ENCODE peak calls at places on chromosomes 2 and 18, in five cellular contexts. One of them, this sample, is unnamed.

GRCh38 chr2:9474361-9475117 is at the start of gene IAH1:
- DNase-seq in effector memory CD8-positive, alpha-beta T cell: peak
- DNase-seq in stimulated activated CD4-positive, alpha-beta T cell treated with anti-CD3 and anti-CD28 coated beads, Interleukin-4, amount 100 ng/mL, for 4 hours: peak
- DNase-seq in activated CD4-positive, alpha-beta T cell treated with anti-CD3 and anti-CD28 coated beads, Interleukin-2, amount 50 U/mL, for 4 hours: peak
- DNase-seq in RWPE1: peak
- DNase-seq in this sample: peak

GRCh38 chr2:127592761-127593227 is 53.2 kb upstream of the GPR17 start:
- DNase-seq in stimulated activated CD4-positive, alpha-beta T cell treated with anti-CD3 and anti-CD28 coated beads, Interleukin-4, amount 100 ng/mL, for 4 hours: no peak
- DNase-seq in activated CD4-positive, alpha-beta T cell treated with anti-CD3 and anti-CD28 coated beads, Interleukin-2, amount 50 U/mL, for 4 hours: no peak
- DNase-seq in effector memory CD8-positive, alpha-beta T cell: no peak
- DNase-seq in RWPE1: no peak
- DNase-seq in this sample: no peak

GRCh38 chr2:152613235-152613634 is 104.0 kb downstream of the PRPF40A start:
- DNase-seq in RWPE1: no peak
- DNase-seq in stimulated activated CD4-positive, alpha-beta T cell treated with anti-CD3 and anti-CD28 coated beads, Interleukin-4, amount 100 ng/mL, for 4 hours: no peak
- DNase-seq in activated CD4-positive, alpha-beta T cell treated with anti-CD3 and anti-CD28 coated beads, Interleukin-2, amount 50 U/mL, for 4 hours: no peak
- DNase-seq in effector memory CD8-positive, alpha-beta T cell: no peak
- DNase-seq in this sample: no peak

GRCh38 chr2:188181035-188181434 is 110.6 kb upstream of the GULP1 start:
- DNase-seq in RWPE1: no peak
- DNase-seq in activated CD4-positive, alpha-beta T cell treated with anti-CD3 and anti-CD28 coated beads, Interleukin-2, amount 50 U/mL, for 4 hours: no peak
- DNase-seq in effector memory CD8-positive, alpha-beta T cell: no peak
- DNase-seq in stimulated activated CD4-positive, alpha-beta T cell treated with anti-CD3 and anti-CD28 coated beads, Interleukin-4, amount 100 ng/mL, for 4 hours: no peak
- DNase-seq in this sample: no peak

GRCh38 chr18:58541137-58541788 is 87.6 kb downstream of the ALPK2 start:
- DNase-seq in RWPE1: no peak
- DNase-seq in stimulated activated CD4-positive, alpha-beta T cell treated with anti-CD3 and anti-CD28 coated beads, Interleukin-4, amount 100 ng/mL, for 4 hours: peak
- DNase-seq in activated CD4-positive, alpha-beta T cell treated with anti-CD3 and anti-CD28 coated beads, Interleukin-2, amount 50 U/mL, for 4 hours: peak
- DNase-seq in effector memory CD8-positive, alpha-beta T cell: no peak
- DNase-seq in this sample: no peak

GRCh38 chr2:120477831-120478481 is 132.0 kb downstream of the INHBB start:
- DNase-seq in stimulated activated CD4-positive, alpha-beta T cell treated with anti-CD3 and anti-CD28 coated beads, Interleukin-4, amount 100 ng/mL, for 4 hours: no peak
- DNase-seq in RWPE1: no peak
- DNase-seq in activated CD4-positive, alpha-beta T cell treated with anti-CD3 and anti-CD28 coated beads, Interleukin-2, amount 50 U/mL, for 4 hours: no peak
- DNase-seq in effector memory CD8-positive, alpha-beta T cell: no peak
- DNase-seq in this sample: no peak

GRCh38 chr2:197674546-197674945 is 841 bp downstream of the RFTN2 start:
- DNase-seq in activated CD4-positive, alpha-beta T cell treated with anti-CD3 and anti-CD28 coated beads, Interleukin-2, amount 50 U/mL, for 4 hours: no peak
- DNase-seq in stimulated activated CD4-positive, alpha-beta T cell treated with anti-CD3 and anti-CD28 coated beads, Interleukin-4, amount 100 ng/mL, for 4 hours: no peak
- DNase-seq in RWPE1: no peak
- DNase-seq in effector memory CD8-positive, alpha-beta T cell: no peak
- DNase-seq in this sample: no peak

GRCh38 chr2:95050385-95051300 is 25.1 kb downstream of the MAL start:
- DNase-seq in effector memory CD8-positive, alpha-beta T cell: no peak
- DNase-seq in stimulated activated CD4-positive, alpha-beta T cell treated with anti-CD3 and anti-CD28 coated beads, Interleukin-4, amount 100 ng/mL, for 4 hours: no peak
- DNase-seq in RWPE1: no peak
- DNase-seq in activated CD4-positive, alpha-beta T cell treated with anti-CD3 and anti-CD28 coated beads, Interleukin-2, amount 50 U/mL, for 4 hours: no peak
- DNase-seq in this sample: no peak

GRCh38 chr2:62375051-62375450 is 130.9 kb downstream of the TMEM17 start:
- DNase-seq in RWPE1: no peak
- DNase-seq in activated CD4-positive, alpha-beta T cell treated with anti-CD3 and anti-CD28 coated beads, Interleukin-2, amount 50 U/mL, for 4 hours: no peak
- DNase-seq in stimulated activated CD4-positive, alpha-beta T cell treated with anti-CD3 and anti-CD28 coated beads, Interleukin-4, amount 100 ng/mL, for 4 hours: no peak
- DNase-seq in effector memory CD8-positive, alpha-beta T cell: no peak
- DNase-seq in this sample: no peak

GRCh38 chr2:85902496-85902895 is 13.7 kb upstream of the ST3GAL5 start:
- DNase-seq in RWPE1: no peak
- DNase-seq in effector memory CD8-positive, alpha-beta T cell: no peak
- DNase-seq in activated CD4-positive, alpha-beta T cell treated with anti-CD3 and anti-CD28 coated beads, Interleukin-2, amount 50 U/mL, for 4 hours: no peak
- DNase-seq in stimulated activated CD4-positive, alpha-beta T cell treated with anti-CD3 and anti-CD28 coated beads, Interleukin-4, amount 100 ng/mL, for 4 hours: no peak
- DNase-seq in this sample: no peak

GRCh38 chr18:35122586-35123224 is 81.5 kb downstream of the MAPRE2 start:
- DNase-seq in RWPE1: no peak
- DNase-seq in effector memory CD8-positive, alpha-beta T cell: no peak
- DNase-seq in stimulated activated CD4-positive, alpha-beta T cell treated with anti-CD3 and anti-CD28 coated beads, Interleukin-4, amount 100 ng/mL, for 4 hours: peak
- DNase-seq in activated CD4-positive, alpha-beta T cell treated with anti-CD3 and anti-CD28 coated beads, Interleukin-2, amount 50 U/mL, for 4 hours: no peak
- DNase-seq in this sample: no peak

GRCh38 chr2:10057231-10058107 is 14.1 kb downstream of the KLF11 start:
- DNase-seq in RWPE1: peak
- DNase-seq in activated CD4-positive, alpha-beta T cell treated with anti-CD3 and anti-CD28 coated beads, Interleukin-2, amount 50 U/mL, for 4 hours: no peak
- DNase-seq in effector memory CD8-positive, alpha-beta T cell: no peak
- DNase-seq in stimulated activated CD4-positive, alpha-beta T cell treated with anti-CD3 and anti-CD28 coated beads, Interleukin-4, amount 100 ng/mL, for 4 hours: no peak
- DNase-seq in this sample: no peak

GRCh38 chr2:200596774-200597173 is 11.0 kb downstream of the AOX1 start:
- DNase-seq in effector memory CD8-positive, alpha-beta T cell: no peak
- DNase-seq in activated CD4-positive, alpha-beta T cell treated with anti-CD3 and anti-CD28 coated beads, Interleukin-2, amount 50 U/mL, for 4 hours: no peak
- DNase-seq in RWPE1: no peak
- DNase-seq in stimulated activated CD4-positive, alpha-beta T cell treated with anti-CD3 and anti-CD28 coated beads, Interleukin-4, amount 100 ng/mL, for 4 hours: no peak
- DNase-seq in this sample: no peak

GRCh38 chr18:75775121-75775520 is 347.6 kb upstream of the SMIM21 start:
- DNase-seq in RWPE1: no peak
- DNase-seq in stimulated activated CD4-positive, alpha-beta T cell treated with anti-CD3 and anti-CD28 coated beads, Interleukin-4, amount 100 ng/mL, for 4 hours: no peak
- DNase-seq in effector memory CD8-positive, alpha-beta T cell: no peak
- DNase-seq in activated CD4-positive, alpha-beta T cell treated with anti-CD3 and anti-CD28 coated beads, Interleukin-2, amount 50 U/mL, for 4 hours: no peak
- DNase-seq in this sample: no peak

GRCh38 chr2:108074945-108075344 is 88.6 kb downstream of the SLC5A7 start:
- DNase-seq in effector memory CD8-positive, alpha-beta T cell: no peak
- DNase-seq in RWPE1: no peak
- DNase-seq in activated CD4-positive, alpha-beta T cell treated with anti-CD3 and anti-CD28 coated beads, Interleukin-2, amount 50 U/mL, for 4 hours: no peak
- DNase-seq in stimulated activated CD4-positive, alpha-beta T cell treated with anti-CD3 and anti-CD28 coated beads, Interleukin-4, amount 100 ng/mL, for 4 hours: no peak
- DNase-seq in this sample: peak

GRCh38 chr2:19580830-19581229 is 222.4 kb upstream of the OSR1 start:
- DNase-seq in activated CD4-positive, alpha-beta T cell treated with anti-CD3 and anti-CD28 coated beads, Interleukin-2, amount 50 U/mL, for 4 hours: no peak
- DNase-seq in effector memory CD8-positive, alpha-beta T cell: no peak
- DNase-seq in stimulated activated CD4-positive, alpha-beta T cell treated with anti-CD3 and anti-CD28 coated beads, Interleukin-4, amount 100 ng/mL, for 4 hours: no peak
- DNase-seq in RWPE1: no peak
- DNase-seq in this sample: no peak